ENCODE peak calls at places on chromosome 12, in five cellular contexts. Y is heart right ventricle, I is tibial nerve, Z is left ventricle myocardium inferior, B is HCT116. J is an unnamed sample. For H3K9me3, the result is how much of the 10 kb centered on the place peaks cover.

GRCh38 chr12:84161296-84161695 is 751.3 kb downstream of the SLC6A15 start:
- DNase-seq in Z (no peak), I (no peak), B (no peak), Y (no peak), J (no peak)

GRCh38 chr12:130097798-130098255 is 64.4 kb upstream of the FZD10 start:
- DNase-seq in Z (no peak), B (no peak), Y (no peak), I (no peak), J (no peak)

GRCh38 chr12:48999371-49000131 is at the start of gene DDN:
- DNase-seq in B (peak), Z (no peak), Y (no peak), I (no peak), J (no peak)

GRCh38 chr12:109719123-109720022 is 5.7 kb downstream of the FAM222A start:
- DNase-seq in Z (no peak), I (no peak), Y (no peak), B (no peak), J (no peak)

GRCh38 chr12:50639721-50640120 is 124.2 kb upstream of the ATF1 start:
- DNase-seq in Y (no peak), I (no peak), B (no peak), Z (no peak), J (no peak)

GRCh38 chr12:110339184-110339952 is 58.3 kb downstream of the ATP2A2 start:
- DNase-seq in I (no peak), B (no peak), Z (no peak), Y (no peak), J (no peak)

GRCh38 chr12:119925269-119925668 is 48.1 kb upstream of the CIT start:
- DNase-seq in I (no peak), B (no peak), Y (no peak), Z (no peak), J (no peak)

GRCh38 chr12:117038919-117039318 is 60.3 kb downstream of the TESC start:
- DNase-seq in Z (peak), Y (no peak), I (no peak), B (no peak), J (no peak)

GRCh38 chr12:79424109-79424721 is 266.5 kb downstream of the PAWR start:
- DNase-seq in B (no peak), Z (no peak), Y (no peak), I (no peak), J (no peak)

GRCh38 chr12:92185052-92185451 is 39.4 kb upstream of the BTG1 start:
- DNase-seq in Z (no peak), I (no peak), B (no peak), Y (no peak), J (no peak)

GRCh38 chr12:110821917-110822316 is 24.9 kb upstream of the CCDC63 start:
- DNase-seq in Y (no peak), B (no peak), Z (no peak), I (no peak), J (no peak)

GRCh38 chr12:107992870-107993451 is 136.1 kb upstream of the WSCD2 start:
- DNase-seq in I (no peak), Y (no peak), B (peak), Z (no peak), J (no peak)

GRCh38 chr12:57182918-57183575 is 33.5 kb upstream of the NXPH4 start:
- DNase-seq in Z (peak), B (peak), I (peak), Y (peak), J (no peak)

GRCh38 chr12:123713398-123714301 is 1.5 kb downstream of the ATP6V0A2 start:
- DNase-seq in Y (no peak), B (no peak), Z (no peak), I (no peak), J (no peak)

GRCh38 chr12:109711596-109712461 is 1.8 kb upstream of the FAM222A start:
- DNase-seq in Z (peak), Y (no peak), B (no peak), I (no peak), J (no peak)

GRCh38 chr12:22333751-22334695 is 484 bp downstream of the ST8SIA1 start:
- DNase-seq in B (no peak), Z (no peak), I (no peak), Y (no peak), J (no peak)

GRCh38 chr12:52036587-52037171 is 14.6 kb upstream of the NR4A1 start:
- DNase-seq in Z (peak), I (peak), B (no peak), Y (peak), J (peak)

GRCh38 chr12:53499261-53500118 is at the start of gene MAP3K12:
- DNase-seq in Z (peak), I (peak), Y (peak), B (no peak), J (peak)

GRCh38 chr12:10363922-10364838 is 25.7 kb downstream of the KLRK1 start:
- DNase-seq in B (no peak), Z (peak), Y (no peak), I (peak), J (no peak)

GRCh38 chr12:32671930-32672785 is 6.9 kb upstream of the DNM1L start:
- DNase-seq in I (peak), Y (peak), Z (no peak), B (peak), J (no peak)

DNA sequence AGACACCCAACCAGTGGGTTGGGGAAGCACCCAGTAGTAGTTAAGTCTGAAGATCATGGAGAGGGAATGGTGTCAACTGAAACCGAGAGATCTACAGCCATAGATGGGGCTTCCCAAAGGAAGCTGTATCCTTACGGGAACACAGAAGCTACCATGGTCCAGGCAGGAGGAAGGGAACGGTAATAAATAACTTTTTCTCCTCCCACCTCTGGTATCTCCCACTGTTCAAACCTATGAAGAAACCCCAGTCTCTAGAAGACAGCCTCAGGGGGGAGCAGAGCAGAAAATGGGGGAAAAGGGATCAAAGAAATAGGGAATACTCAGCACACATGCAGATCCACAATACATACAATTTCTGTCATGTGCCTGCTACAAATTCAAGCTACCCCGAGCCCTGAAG is 33.4 kb downstream of the ZNF605 start:
- DNase-seq in I (no peak), Z (no peak), B (no peak), Y (no peak), J (no peak)
- H3K9me3 ChIP-seq in I (under half), Z (half or more), B (under half), Y (half or more), J (half or more)

GRCh38 chr12:126727218-126727601 is 1539.8 kb upstream of the TMEM132C start:
- DNase-seq in B (no peak), Y (no peak), I (no peak), Z (no peak), J (no peak)

GRCh38 chr12:126727656-126728055 is 1539.3 kb upstream of the TMEM132C start:
- DNase-seq in I (no peak), B (no peak), Y (no peak), Z (no peak), J (no peak)

GRCh38 chr12:126726481-126727217 is 1540.3 kb upstream of the TMEM132C start:
- DNase-seq in Y (no peak), B (no peak), Z (no peak), I (no peak), J (no peak)
- H3K4me3 ChIP-seq in Y (no peak), B (no peak), Z (no peak), I (no peak), J (no peak)

GRCh38 chr12:133037207-133038005 is at the start of gene ZNF84:
- DNase-seq in Z (peak), B (peak), Y (peak), I (peak), J (peak)
- H3K9me3 ChIP-seq in Z (half or more), B (under half), Y (under half), I (under half), J (under half)

GRCh38 chr12:100360450-100360849 is 3.6 kb downstream of the SLC17A8 start:
- DNase-seq in I (no peak), Y (no peak), B (no peak), Z (no peak), J (no peak)

GRCh38 chr12:100359822-100360221 is 2.9 kb downstream of the SLC17A8 start:
- DNase-seq in Z (no peak), Y (no peak), I (no peak), B (no peak), J (no peak)

GRCh38 chr12:100359248-100359647 is 2.4 kb downstream of the SLC17A8 start:
- DNase-seq in Z (no peak), B (no peak), Y (no peak), I (no peak), J (no peak)

GRCh38 chr12:100356646-100357223 is at the start of gene SLC17A8:
- DNase-seq in Y (no peak), Z (no peak), B (no peak), I (no peak), J (no peak)
- H3K4me3 ChIP-seq in Y (no peak), Z (no peak), B (no peak), I (no peak), J (no peak)

DNA sequence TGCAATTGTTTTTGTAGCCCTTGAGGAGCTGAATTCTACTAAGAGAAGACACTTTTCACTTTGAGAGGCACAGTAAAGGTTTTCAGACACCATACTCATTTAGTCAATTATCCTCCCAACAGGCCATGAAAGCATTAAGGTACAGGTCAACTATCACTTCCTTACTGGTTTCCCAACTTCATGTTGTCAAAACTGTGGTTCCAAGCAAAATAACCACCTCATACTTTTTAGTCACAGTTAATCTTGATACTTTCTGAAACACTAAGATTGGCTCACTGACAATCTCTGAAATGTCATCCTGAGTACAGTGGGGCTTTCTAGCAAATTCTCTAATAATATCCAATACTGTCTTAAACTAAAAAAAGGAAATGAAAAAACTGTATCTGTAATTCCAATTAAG is 71.7 kb downstream of the SLC2A13 start:
- DNase-seq in Z (no peak), B (no peak), Y (no peak), I (no peak), J (no peak)
- H3K9me3 ChIP-seq in Z (under half), B (under half), Y (under half), I (under half), J (under half)

DNA sequence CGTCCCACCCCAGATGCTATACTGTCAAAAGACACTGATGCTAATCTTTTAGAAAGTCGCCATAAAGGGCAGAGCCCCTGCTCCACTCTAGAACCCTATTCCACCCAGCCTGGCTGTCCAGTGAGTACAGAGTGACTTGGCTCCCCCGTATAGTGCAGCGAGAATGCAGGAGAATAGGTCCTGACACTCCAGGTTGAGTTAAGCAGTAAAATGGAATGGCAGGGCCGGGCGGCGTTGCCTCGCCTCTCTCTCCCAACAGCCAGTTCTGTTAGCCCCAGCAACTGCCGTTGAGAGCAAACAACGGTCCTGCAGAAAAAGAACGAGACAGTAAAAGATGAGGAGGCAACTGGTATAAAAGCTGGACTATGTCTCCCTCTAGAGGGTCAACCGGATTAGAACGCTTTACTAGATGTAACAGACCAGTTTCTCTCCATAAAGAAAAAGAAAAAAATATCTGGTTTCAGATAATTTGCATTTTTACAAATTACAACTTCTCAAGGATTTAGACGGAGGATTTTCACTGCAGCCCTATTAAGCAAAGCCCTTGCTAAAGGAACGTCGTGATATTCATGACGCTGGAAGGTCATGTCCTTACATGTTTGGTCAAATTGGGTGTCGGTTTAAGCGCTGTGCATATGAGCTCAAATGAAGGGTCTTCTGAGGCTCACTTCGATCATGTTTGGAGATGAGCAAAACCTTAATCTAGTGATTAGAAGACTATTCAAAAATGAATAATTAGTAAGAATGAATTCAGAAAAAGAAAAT is 67.5 kb upstream of the USP15 start:
- DNase-seq in Z (peak), I (peak), B (peak), Y (peak), J (peak)
- H3K4me3 ChIP-seq in Z (peak), I (peak), B (no peak), Y (peak), J (peak)

GRCh38 chr12:69343885-69344612 is 4.1 kb upstream of the LYZ start:
- DNase-seq in B (no peak), Y (no peak), Z (no peak), I (no peak), J (no peak)
- H3K9me3 ChIP-seq in B (under half), Y (under half), Z (under half), I (under half), J (under half)